ENCODE peak calls at places on chromosomes 6 and 20, in five cellular contexts. U is RWPE1, C is D341Med, T is left ventricle myocardium superior, O is left ventricle myocardium inferior. E is an unnamed sample.

GRCh38 chr20:17958326-17959256 is 10.0 kb downstream of the SNX5 start:
- DNase-seq in U (no peak), O (no peak), C (no peak), T (no peak), E (no peak)

GRCh38 chr6:135116566-135116965 is 61.9 kb upstream of the HBS1L start:
- DNase-seq in O (no peak), C (no peak), T (no peak), U (no peak), E (no peak)

GRCh38 chr6:33792990-33793389 is 4.1 kb upstream of the LEMD2 start:
- DNase-seq in O (no peak), T (no peak), C (no peak), U (no peak), E (no peak)

GRCh38 chr6:35972471-35972985 is 51.6 kb upstream of the SRPK1 start:
- DNase-seq in U (no peak), T (no peak), O (no peak), C (peak), E (no peak)

GRCh38 chr20:22905667-22906066 is 129.4 kb upstream of the SSTR4 start:
- DNase-seq in T (peak), C (no peak), U (no peak), O (peak), E (no peak)

GRCh38 chr20:59149678-59150504 is 13.7 kb upstream of the ZNF831 start:
- DNase-seq in T (peak), U (no peak), C (peak), O (peak), E (no peak)

GRCh38 chr6:144661101-144661806 is 376.1 kb downstream of the UTRN start:
- DNase-seq in C (no peak), O (no peak), T (no peak), U (no peak), E (peak)

GRCh38 chr20:60820918-60821317 is 431.1 kb upstream of the CDH4 start:
- DNase-seq in O (no peak), C (no peak), T (no peak), U (no peak), E (no peak)

GRCh38 chr20:43717616-43717995 is 9.2 kb downstream of the GTSF1L start:
- DNase-seq in O (no peak), T (no peak), U (peak), C (no peak), E (peak)

GRCh38 chr6:107235521-107235920 is 120.2 kb upstream of the BEND3 start:
- DNase-seq in C (no peak), O (no peak), T (no peak), U (no peak), E (peak)

GRCh38 chr20:54605319-54605718 is 129.9 kb downstream of the DOK5 start:
- DNase-seq in C (no peak), O (no peak), U (no peak), T (no peak), E (no peak)

GRCh38 chr6:52994031-52994788 is 874 bp downstream of the GSTA4 start:
- DNase-seq in U (peak), O (peak), T (peak), C (peak), E (peak)

GRCh38 chr6:137767931-137768690 is 98.9 kb upstream of the TNFAIP3 start:
- DNase-seq in T (no peak), C (no peak), U (no peak), O (no peak), E (peak)

GRCh38 chr20:6919792-6920468 is 152.4 kb downstream of the BMP2 start:
- DNase-seq in O (no peak), U (no peak), C (no peak), T (no peak), E (no peak)

GRCh38 chr6:57158658-57159057 is 13.5 kb upstream of the BAG2 start:
- DNase-seq in O (no peak), T (no peak), U (peak), C (no peak), E (peak)

E was measured in epithelial cell of esophagus.